ENCODE peak calls at places on chromosome 17, in eight cellular contexts. B is Daoy; Y is amniotic stem cell; H is pons; K is foreskin fibroblast; P is stimulated activated CD8-positive, alpha-beta memory T cell treated with anti-CD3 and anti-CD28 coated beads, Interleukin-4, amount 100 ng/mL, for 1 hour; W is EL; X is smooth muscle cell of the brain vasculature. U is an unnamed sample.

GRCh38 chr17:27533874-27534815 is 77.9 kb downstream of the KSR1 start:
- DNase-seq in B (peak), X (no peak), Y (peak), K (peak), P (no peak), W (peak), H (no peak), U (no peak)

GRCh38 chr17:67069591-67070136 is 25.3 kb downstream of the CACNG1 start:
- DNase-seq in B (no peak), P (no peak), H (no peak), Y (no peak), K (no peak), X (no peak), W (no peak), U (no peak)

GRCh38 chr17:9294661-9295210 is 273.4 kb downstream of the NTN1 start:
- DNase-seq in Y (no peak), K (no peak), H (no peak), P (no peak), W (no peak), B (no peak), X (no peak), U (no peak)

GRCh38 chr17:74206332-74206818 is 2.9 kb downstream of the RPL38 start:
- DNase-seq in X (no peak), P (no peak), Y (no peak), H (no peak), W (peak), K (no peak), B (no peak), U (no peak)

GRCh38 chr17:38361700-38362465 is 10.2 kb downstream of the SOCS7 start:
- DNase-seq in X (no peak), W (peak), K (no peak), P (no peak), H (no peak), B (no peak), Y (no peak), U (no peak)

GRCh38 chr17:61276806-61277205 is 122.8 kb upstream of the TBX2 start:
- DNase-seq in H (no peak), P (no peak), B (no peak), W (no peak), K (no peak), Y (no peak), X (no peak), U (no peak)

GRCh38 chr17:76968707-76969597 is 100.7 kb downstream of the MGAT5B start:
- DNase-seq in K (peak), Y (no peak), B (peak), P (peak), X (no peak), H (no peak), W (no peak), U (no peak)

GRCh38 chr17:77424585-77425344 is 284.0 kb downstream of the SEC14L1 start:
- DNase-seq in K (peak), X (peak), H (peak), P (no peak), W (peak), B (peak), Y (no peak), U (peak)

GRCh38 chr17:48483471-48484131 is 47.2 kb downstream of the HOXB1 start:
- DNase-seq in W (peak), B (peak), Y (peak), X (peak), K (peak), P (no peak), H (no peak), U (no peak)

GRCh38 chr17:38571833-38572274 is 33.9 kb downstream of the SRCIN1 start:
- DNase-seq in Y (no peak), K (no peak), W (no peak), H (no peak), B (no peak), X (no peak), P (no peak), U (no peak)

GRCh38 chr17:39617446-39618251 is 9.1 kb upstream of the PPP1R1B start:
- DNase-seq in Y (no peak), B (peak), K (peak), H (no peak), W (peak), P (peak), X (no peak), U (peak)

GRCh38 chr17:81365148-81365600 is 30.1 kb upstream of the BAHCC1 start:
- DNase-seq in H (no peak), K (peak), W (peak), P (no peak), X (no peak), Y (peak), B (peak), U (no peak)

GRCh38 chr17:81840826-81841778 is 6.3 kb upstream of the PPP1R27 start:
- DNase-seq in W (no peak), H (no peak), Y (no peak), X (no peak), K (no peak), P (no peak), B (no peak), U (no peak)

GRCh38 chr17:5486206-5487124 is at the start of gene MIS12:
- DNase-seq in B (peak), P (peak), W (peak), K (peak), X (peak), Y (peak), H (peak), U (peak)

GRCh38 chr17:72725432-72726068 is 366.9 kb downstream of the SLC39A11 start:
- DNase-seq in X (peak), W (peak), K (peak), B (peak), H (peak), Y (no peak), P (no peak), U (no peak)

GRCh38 chr17:7026471-7027115 is 3.7 kb downstream of the BCL6B start:
- DNase-seq in B (no peak), W (no peak), K (no peak), H (no peak), P (no peak), X (no peak), Y (no peak), U (no peak)

GRCh38 chr17:81223758-81224122 is 975 bp upstream of the CEP131 start:
- DNase-seq in Y (no peak), W (no peak), B (no peak), H (no peak), P (no peak), K (no peak), X (no peak), U (no peak)

U was measured in lower leg skin.